ENCODE peak calls at places on chromosomes 12 and 14, in four cellular contexts. L is HCEC 1CT; D is activated CD8-positive, alpha-beta T cell treated with anti-CD3 and anti-CD28 coated beads, Interleukin-2, amount 10 ng/mL, durations not matched to agents 7 days and 5 days; F is hypothalamus. Q is an unnamed sample.

GRCh38 chr12:7555752-7556151 is 52.2 kb upstream of the CD163 start:
- DNase-seq in L (peak), D (no peak), F (no peak), Q (peak)

GRCh38 chr12:25249951-25250738 is 584 bp downstream of the KRAS start:
- DNase-seq in L (no peak), D (peak), F (peak), Q (peak)

GRCh38 chr14:89384023-89384422 is 33.0 kb downstream of the FOXN3 start:
- DNase-seq in F (no peak), L (no peak), D (no peak), Q (no peak)

GRCh38 chr14:52031781-52032180 is 37.1 kb downstream of the NID2 start:
- DNase-seq in D (no peak), F (no peak), L (peak), Q (no peak)

GRCh38 chr12:42846782-42847181 is 257.2 kb upstream of the PRICKLE1 start:
- DNase-seq in D (no peak), L (no peak), F (no peak), Q (peak)

GRCh38 chr12:48302161-48302896 is 48.4 kb downstream of the ZNF641 start:
- DNase-seq in F (no peak), D (no peak), L (no peak), Q (no peak)

GRCh38 chr12:8033153-8034044 is 883 bp downstream of the FOXJ2 start:
- DNase-seq in L (peak), F (no peak), D (peak), Q (peak)

GRCh38 chr12:915090-915489 is 34.4 kb downstream of the RAD52 start:
- DNase-seq in F (no peak), D (peak), L (no peak), Q (peak)

GRCh38 chr12:131711551-131712205 is 788 bp downstream of the SFSWAP start:
- DNase-seq in D (peak), F (no peak), L (no peak), Q (peak)

GRCh38 chr12:18261273-18261672 is at the start of gene PIK3C2G:
- DNase-seq in F (no peak), D (no peak), L (no peak), Q (no peak)

GRCh38 chr12:18160901-18161300 is 70.9 kb upstream of the RERGL start:
- DNase-seq in L (no peak), D (no peak), F (no peak), Q (no peak)

GRCh38 chr14:48771717-48772116 is 814.5 kb downstream of the RPS29 start:
- DNase-seq in D (no peak), F (no peak), L (no peak), Q (no peak)

GRCh38 chr12:110744176-110744575 is 1.5 kb upstream of the PPP1CC start:
- DNase-seq in D (no peak), L (peak), F (peak), Q (no peak)

GRCh38 chr12:132263451-132264065 is 65.8 kb downstream of the GALNT9 start:
- DNase-seq in D (no peak), L (no peak), F (no peak), Q (no peak)